ENCODE peak calls at places on chromosomes 6 and 20, in six cellular contexts. J, Y, W, S, Z and V are unnamed samples.
A peak's percentile ranks its signal among the peaks of the same experiment; 100 is the strongest.

GRCh38 chr6:169725270-169726048 is 1.2 kb upstream of the PHF10 start:
- DNase-seq in W (peak; percentile 29), Z (no peak), S (peak; percentile 91), J (peak; percentile 84), Y (no peak), V (peak; percentile 79)

GRCh38 chr6:147508073-147508870 is at the start of gene SAMD5:
- DNase-seq in Z (peak; percentile 13), J (peak; percentile 54), Y (no peak), S (peak; percentile 80), W (peak; percentile 68), V (peak; percentile 69)

GRCh38 chr20:51549474-51549873 is 7.0 kb upstream of the NFATC2 start:
- DNase-seq in Y (no peak), J (no peak), W (no peak), S (no peak), Z (no peak), V (no peak)

GRCh38 chr6:167294651-167295494 is 3.8 kb downstream of the UNC93A start:
- DNase-seq in W (no peak), S (no peak), Z (no peak), Y (no peak), J (no peak), V (no peak)

GRCh38 chr20:6708010-6708409 is 59.5 kb upstream of the BMP2 start:
- DNase-seq in J (peak; percentile 88), Z (peak; percentile 29), W (no peak), Y (no peak), S (no peak), V (peak; percentile 86)

GRCh38 chr6:53282234-53282633 is 66.5 kb downstream of the ELOVL5 start:
- DNase-seq in Z (no peak), J (peak; percentile 24), W (no peak), S (no peak), Y (no peak), V (peak; percentile 35)

GRCh38 chr20:13788167-13788834 is 3.5 kb downstream of the NDUFAF5 start:
- DNase-seq in Z (no peak), S (peak; percentile 68), J (peak; percentile 71), W (peak; percentile 42), Y (no peak), V (peak; percentile 90)

GRCh38 chr6:39823187-39823815 is 31.1 kb downstream of the DAAM2 start:
- DNase-seq in Z (no peak), S (no peak), Y (no peak), W (no peak), J (peak; percentile 50), V (no peak)

GRCh38 chr20:38060536-38060935 is 27.0 kb downstream of the RPRD1B start:
- DNase-seq in J (peak; percentile 22), Z (no peak), W (peak; percentile 35), S (peak; percentile 37), Y (no peak), V (peak; percentile 85)

GRCh38 chr6:96022225-96022624 is 6.5 kb downstream of the FUT9 start:
- DNase-seq in Z (no peak), J (no peak), S (no peak), W (no peak), Y (no peak), V (no peak)

GRCh38 chr6:26097268-26097875 is 10.1 kb downstream of the HFE start:
- DNase-seq in J (peak; percentile 79), Z (no peak), W (peak; percentile 45), S (peak; percentile 78), Y (peak; percentile 43), V (peak; percentile 84)

GRCh38 chr6:79384845-79385244 is 150.4 kb upstream of the HMGN3 start:
- DNase-seq in J (peak; percentile 51), Z (no peak), Y (no peak), W (no peak), S (no peak), V (peak; percentile 57)

GRCh38 chr6:167918507-167919278 is 78.8 kb upstream of the KIF25 start:
- DNase-seq in J (no peak), S (no peak), Z (no peak), W (no peak), Y (no peak), V (no peak)

GRCh38 chr6:32973934-32974333 is 5.5 kb downstream of the BRD2 start:
- DNase-seq in J (peak; percentile 69), Y (no peak), W (no peak), Z (peak; percentile 37), S (peak; percentile 72), V (peak; percentile 82)

GRCh38 chr20:10673176-10673830 is 496 bp downstream of the JAG1 start:
- DNase-seq in Y (no peak), J (no peak), S (peak; percentile 46), Z (no peak), W (peak; percentile 17), V (peak; percentile 69)